ENCODE peak calls at places on chromosomes 6 and 20, in nine cellular contexts. One of them, this sample, is unnamed.

GRCh38 chr20:16444056-16444777 is 129.0 kb downstream of the KIF16B start:
- DNase-seq in AG04450: no peak
- DNase-seq in iPS DF 6.9: no peak
- DNase-seq in HFF-Myc: no peak
- DNase-seq in fibroblast of villous mesenchyme: peak
- DNase-seq in skeletal muscle cell: no peak
- DNase-seq in upper lobe of right lung: no peak
- DNase-seq in RWPE2: no peak
- DNase-seq in CD8-positive, alpha-beta memory T cell: no peak
- DNase-seq in this sample: no peak

GRCh38 chr6:4568138-4568537 is 208.1 kb upstream of the CDYL start:
- DNase-seq in HFF-Myc: no peak
- DNase-seq in iPS DF 6.9: no peak
- DNase-seq in AG04450: no peak
- DNase-seq in CD8-positive, alpha-beta memory T cell: no peak
- DNase-seq in RWPE2: no peak
- DNase-seq in upper lobe of right lung: no peak
- DNase-seq in fibroblast of villous mesenchyme: no peak
- DNase-seq in skeletal muscle cell: no peak
- DNase-seq in this sample: no peak

GRCh38 chr20:42475773-42476172 is 713.9 kb downstream of the PTPRT start:
- DNase-seq in CD8-positive, alpha-beta memory T cell: no peak
- DNase-seq in AG04450: no peak
- DNase-seq in skeletal muscle cell: no peak
- DNase-seq in fibroblast of villous mesenchyme: no peak
- DNase-seq in iPS DF 6.9: no peak
- DNase-seq in HFF-Myc: no peak
- DNase-seq in upper lobe of right lung: no peak
- DNase-seq in RWPE2: no peak
- DNase-seq in this sample: no peak

GRCh38 chr20:2873747-2874041 is 413 bp downstream of the PTPRA start:
- DNase-seq in HFF-Myc: no peak
- DNase-seq in RWPE2: no peak
- DNase-seq in fibroblast of villous mesenchyme: peak
- DNase-seq in iPS DF 6.9: peak
- DNase-seq in upper lobe of right lung: peak
- DNase-seq in skeletal muscle cell: no peak
- DNase-seq in AG04450: no peak
- DNase-seq in CD8-positive, alpha-beta memory T cell: peak
- DNase-seq in this sample: no peak

GRCh38 chr6:7107578-7108195 is at the start of gene RREB1:
- DNase-seq in HFF-Myc: no peak
- DNase-seq in skeletal muscle cell: no peak
- DNase-seq in iPS DF 6.9: no peak
- DNase-seq in AG04450: no peak
- DNase-seq in RWPE2: no peak
- DNase-seq in upper lobe of right lung: peak
- DNase-seq in CD8-positive, alpha-beta memory T cell: peak
- DNase-seq in fibroblast of villous mesenchyme: peak
- DNase-seq in this sample: no peak

GRCh38 chr6:108156180-108156937 is 9.5 kb upstream of the NR2E1 start:
- DNase-seq in AG04450: no peak
- DNase-seq in upper lobe of right lung: no peak
- DNase-seq in HFF-Myc: no peak
- DNase-seq in iPS DF 6.9: no peak
- DNase-seq in skeletal muscle cell: no peak
- DNase-seq in RWPE2: no peak
- DNase-seq in CD8-positive, alpha-beta memory T cell: no peak
- DNase-seq in fibroblast of villous mesenchyme: no peak
- DNase-seq in this sample: no peak

GRCh38 chr20:22341508-22341907 is 242.9 kb downstream of the FOXA2 start:
- DNase-seq in HFF-Myc: no peak
- DNase-seq in CD8-positive, alpha-beta memory T cell: no peak
- DNase-seq in AG04450: no peak
- DNase-seq in skeletal muscle cell: peak
- DNase-seq in upper lobe of right lung: no peak
- DNase-seq in iPS DF 6.9: no peak
- DNase-seq in fibroblast of villous mesenchyme: peak
- DNase-seq in RWPE2: no peak
- DNase-seq in this sample: no peak

GRCh38 chr6:116206231-116206903 is 47.5 kb downstream of the TSPYL4 start:
- DNase-seq in skeletal muscle cell: no peak
- DNase-seq in upper lobe of right lung: no peak
- DNase-seq in CD8-positive, alpha-beta memory T cell: no peak
- DNase-seq in RWPE2: no peak
- DNase-seq in fibroblast of villous mesenchyme: peak
- DNase-seq in AG04450: no peak
- DNase-seq in iPS DF 6.9: no peak
- DNase-seq in HFF-Myc: no peak
- DNase-seq in this sample: no peak

GRCh38 chr6:167341665-167342655 is 17.1 kb downstream of the TTLL2 start:
- DNase-seq in iPS DF 6.9: no peak
- DNase-seq in RWPE2: no peak
- DNase-seq in AG04450: no peak
- DNase-seq in upper lobe of right lung: no peak
- DNase-seq in CD8-positive, alpha-beta memory T cell: no peak
- DNase-seq in skeletal muscle cell: no peak
- DNase-seq in HFF-Myc: no peak
- DNase-seq in fibroblast of villous mesenchyme: no peak
- DNase-seq in this sample: no peak

GRCh38 chr6:166625356-166625755 is 1.7 kb downstream of the RPS6KA2 start:
- DNase-seq in upper lobe of right lung: no peak
- DNase-seq in CD8-positive, alpha-beta memory T cell: no peak
- DNase-seq in RWPE2: no peak
- DNase-seq in iPS DF 6.9: no peak
- DNase-seq in HFF-Myc: no peak
- DNase-seq in AG04450: no peak
- DNase-seq in skeletal muscle cell: peak
- DNase-seq in fibroblast of villous mesenchyme: peak
- DNase-seq in this sample: peak

GRCh38 chr6:65787787-65788186 is 80.8 kb upstream of the EYS start:
- DNase-seq in upper lobe of right lung: no peak
- DNase-seq in HFF-Myc: no peak
- DNase-seq in skeletal muscle cell: no peak
- DNase-seq in iPS DF 6.9: no peak
- DNase-seq in fibroblast of villous mesenchyme: no peak
- DNase-seq in CD8-positive, alpha-beta memory T cell: no peak
- DNase-seq in RWPE2: no peak
- DNase-seq in AG04450: no peak
- DNase-seq in this sample: no peak

GRCh38 chr20:36919715-36920333 is 31.7 kb downstream of the SAMHD1 start:
- DNase-seq in RWPE2: no peak
- DNase-seq in CD8-positive, alpha-beta memory T cell: peak
- DNase-seq in fibroblast of villous mesenchyme: peak
- DNase-seq in skeletal muscle cell: peak
- DNase-seq in upper lobe of right lung: no peak
- DNase-seq in HFF-Myc: peak
- DNase-seq in AG04450: peak
- DNase-seq in iPS DF 6.9: peak
- DNase-seq in this sample: peak

GRCh38 chr6:129695373-129696027 is 14.5 kb downstream of the ARHGAP18 start:
- DNase-seq in fibroblast of villous mesenchyme: no peak
- DNase-seq in RWPE2: no peak
- DNase-seq in iPS DF 6.9: no peak
- DNase-seq in skeletal muscle cell: no peak
- DNase-seq in CD8-positive, alpha-beta memory T cell: no peak
- DNase-seq in HFF-Myc: no peak
- DNase-seq in AG04450: no peak
- DNase-seq in upper lobe of right lung: no peak
- DNase-seq in this sample: no peak

DNA sequence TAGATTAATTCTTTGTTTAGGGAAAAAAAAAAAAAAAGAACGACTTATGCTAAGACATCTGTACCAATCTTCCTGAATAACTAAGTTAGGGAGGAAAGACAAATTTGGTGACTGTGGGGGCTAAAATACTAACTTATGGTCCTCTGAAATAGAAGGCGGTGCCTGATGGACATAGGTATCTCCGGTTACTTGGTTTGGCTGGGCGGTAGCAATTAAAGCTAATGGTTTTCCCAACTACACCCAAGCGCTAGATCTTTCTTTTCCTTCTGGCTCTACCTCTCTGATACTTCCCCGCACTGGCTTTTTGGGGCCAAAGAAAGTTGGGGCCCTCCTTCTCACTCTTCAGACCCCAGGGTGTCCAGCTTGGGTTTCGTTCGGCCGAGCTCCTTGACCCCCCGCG is 1.0 kb upstream of the RBM24 start:
- DNase-seq in iPS DF 6.9: no peak
- DNase-seq in fibroblast of villous mesenchyme: no peak
- DNase-seq in CD8-positive, alpha-beta memory T cell: no peak
- DNase-seq in RWPE2: no peak
- DNase-seq in upper lobe of right lung: no peak
- DNase-seq in HFF-Myc: no peak
- DNase-seq in AG04450: no peak
- DNase-seq in skeletal muscle cell: no peak
- DNase-seq in this sample: no peak
- H3K4me3 ChIP-seq in iPS DF 6.9: peak
- H3K4me3 ChIP-seq in fibroblast of villous mesenchyme: peak
- H3K4me3 ChIP-seq in CD8-positive, alpha-beta memory T cell: no peak
- H3K4me3 ChIP-seq in RWPE2: no peak
- H3K4me3 ChIP-seq in upper lobe of right lung: no peak
- H3K4me3 ChIP-seq in HFF-Myc: peak
- H3K4me3 ChIP-seq in AG04450: no peak
- H3K4me3 ChIP-seq in skeletal muscle cell: peak
- H3K4me3 ChIP-seq in this sample: peak

GRCh38 chr6:43339168-43339567 is 30.3 kb downstream of the ZNF318 start:
- DNase-seq in iPS DF 6.9: no peak
- DNase-seq in fibroblast of villous mesenchyme: no peak
- DNase-seq in HFF-Myc: no peak
- DNase-seq in skeletal muscle cell: no peak
- DNase-seq in AG04450: no peak
- DNase-seq in upper lobe of right lung: no peak
- DNase-seq in RWPE2: no peak
- DNase-seq in CD8-positive, alpha-beta memory T cell: no peak
- DNase-seq in this sample: no peak
- H3K4me3 ChIP-seq in iPS DF 6.9: no peak
- H3K4me3 ChIP-seq in fibroblast of villous mesenchyme: no peak
- H3K4me3 ChIP-seq in HFF-Myc: no peak
- H3K4me3 ChIP-seq in skeletal muscle cell: no peak
- H3K4me3 ChIP-seq in AG04450: no peak
- H3K4me3 ChIP-seq in upper lobe of right lung: no peak
- H3K4me3 ChIP-seq in RWPE2: no peak
- H3K4me3 ChIP-seq in CD8-positive, alpha-beta memory T cell: no peak
- H3K4me3 ChIP-seq in this sample: no peak

GRCh38 chr6:35453236-35453635 is 1.1 kb downstream of the FANCE start:
- DNase-seq in AG04450: no peak
- DNase-seq in upper lobe of right lung: no peak
- DNase-seq in RWPE2: no peak
- DNase-seq in CD8-positive, alpha-beta memory T cell: no peak
- DNase-seq in HFF-Myc: no peak
- DNase-seq in skeletal muscle cell: no peak
- DNase-seq in fibroblast of villous mesenchyme: peak
- DNase-seq in iPS DF 6.9: no peak
- DNase-seq in this sample: no peak

GRCh38 chr6:35452186-35453090 is at the start of gene FANCE:
- DNase-seq in RWPE2: peak
- DNase-seq in upper lobe of right lung: peak
- DNase-seq in HFF-Myc: no peak
- DNase-seq in skeletal muscle cell: peak
- DNase-seq in iPS DF 6.9: no peak
- DNase-seq in AG04450: peak
- DNase-seq in CD8-positive, alpha-beta memory T cell: peak
- DNase-seq in fibroblast of villous mesenchyme: peak
- DNase-seq in this sample: peak

GRCh38 chr6:35454843-35455110 is 2.6 kb downstream of the FANCE start:
- DNase-seq in AG04450: no peak
- DNase-seq in RWPE2: no peak
- DNase-seq in skeletal muscle cell: no peak
- DNase-seq in fibroblast of villous mesenchyme: no peak
- DNase-seq in HFF-Myc: no peak
- DNase-seq in upper lobe of right lung: no peak
- DNase-seq in iPS DF 6.9: no peak
- DNase-seq in CD8-positive, alpha-beta memory T cell: no peak
- DNase-seq in this sample: no peak

GRCh38 chr6:35449287-35449881 is 2.8 kb upstream of the FANCE start:
- DNase-seq in CD8-positive, alpha-beta memory T cell: peak
- DNase-seq in RWPE2: no peak
- DNase-seq in HFF-Myc: no peak
- DNase-seq in iPS DF 6.9: no peak
- DNase-seq in AG04450: peak
- DNase-seq in upper lobe of right lung: no peak
- DNase-seq in fibroblast of villous mesenchyme: peak
- DNase-seq in skeletal muscle cell: no peak
- DNase-seq in this sample: no peak

DNA sequence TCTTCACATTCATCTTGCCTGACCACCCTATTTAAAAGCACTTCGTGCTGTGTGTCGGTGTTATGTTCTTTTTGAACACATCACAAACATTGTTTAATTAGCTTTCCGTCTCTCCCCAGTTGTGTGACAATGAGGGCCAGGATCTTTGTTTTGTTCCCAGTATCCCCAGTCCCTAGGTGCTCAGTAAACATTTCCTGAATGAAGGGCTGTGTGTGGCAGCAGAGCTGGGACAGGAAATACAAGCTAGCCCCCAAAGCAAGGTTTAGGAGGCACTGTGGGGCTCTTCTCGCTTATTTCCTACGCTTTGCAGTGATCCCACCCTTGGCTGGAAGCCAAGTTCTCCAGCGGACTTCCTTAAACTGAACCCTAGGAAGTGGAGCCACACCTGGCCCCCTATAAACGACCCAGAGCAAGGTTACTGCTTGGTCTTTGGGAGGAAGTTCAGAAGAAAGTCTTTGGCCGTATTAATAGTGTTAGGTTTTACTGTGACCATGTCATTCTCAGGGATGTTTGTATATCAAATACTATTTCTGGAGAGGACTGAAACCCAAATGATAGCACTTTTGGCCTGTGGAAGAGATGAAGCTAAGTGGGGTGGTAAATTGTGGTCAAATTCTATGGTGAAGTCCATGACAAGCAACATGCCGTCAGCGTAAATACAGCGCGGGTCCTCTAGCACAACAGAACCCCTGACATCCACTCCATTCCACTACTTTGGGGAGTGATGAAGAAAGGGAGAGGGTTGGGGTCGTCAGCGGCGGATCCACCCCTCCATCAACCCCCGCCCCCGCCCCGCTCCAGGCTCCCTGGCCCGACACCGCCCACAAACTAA is 568 bp upstream of the FANCE start:
- DNase-seq in fibroblast of villous mesenchyme: no peak
- DNase-seq in AG04450: no peak
- DNase-seq in RWPE2: no peak
- DNase-seq in CD8-positive, alpha-beta memory T cell: no peak
- DNase-seq in upper lobe of right lung: no peak
- DNase-seq in skeletal muscle cell: no peak
- DNase-seq in HFF-Myc: no peak
- DNase-seq in iPS DF 6.9: no peak
- DNase-seq in this sample: no peak
- H3K4me3 ChIP-seq in fibroblast of villous mesenchyme: peak
- H3K4me3 ChIP-seq in AG04450: peak
- H3K4me3 ChIP-seq in RWPE2: peak
- H3K4me3 ChIP-seq in CD8-positive, alpha-beta memory T cell: peak
- H3K4me3 ChIP-seq in upper lobe of right lung: peak
- H3K4me3 ChIP-seq in skeletal muscle cell: peak
- H3K4me3 ChIP-seq in HFF-Myc: peak
- H3K4me3 ChIP-seq in iPS DF 6.9: no peak
- H3K4me3 ChIP-seq in this sample: peak

DNA sequence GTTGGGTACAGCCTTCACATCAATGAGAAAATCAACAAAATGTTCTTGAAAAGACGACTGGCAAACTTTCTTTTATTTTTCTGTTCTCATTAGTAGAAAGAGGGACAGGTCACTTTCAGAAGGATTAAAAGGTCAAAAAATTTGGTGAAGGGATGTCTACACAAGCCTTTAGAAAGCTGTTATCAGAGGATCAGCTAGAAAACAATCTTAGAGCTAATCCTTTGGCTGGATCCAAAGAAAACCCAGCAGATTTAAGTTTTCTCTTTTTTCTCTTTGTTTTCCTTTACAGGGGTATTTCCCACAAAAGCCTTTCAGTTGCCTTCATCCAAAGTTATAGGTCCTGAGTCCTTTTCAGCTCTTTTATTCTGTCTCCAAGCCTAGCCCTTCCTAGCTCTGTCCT is 57.3 kb upstream of the EDN1 start:
- DNase-seq in HFF-Myc: no peak
- DNase-seq in skeletal muscle cell: no peak
- DNase-seq in CD8-positive, alpha-beta memory T cell: no peak
- DNase-seq in AG04450: no peak
- DNase-seq in upper lobe of right lung: no peak
- DNase-seq in iPS DF 6.9: no peak
- DNase-seq in RWPE2: no peak
- DNase-seq in fibroblast of villous mesenchyme: no peak
- DNase-seq in this sample: no peak
- H3K4me3 ChIP-seq in HFF-Myc: no peak
- H3K4me3 ChIP-seq in skeletal muscle cell: no peak
- H3K4me3 ChIP-seq in CD8-positive, alpha-beta memory T cell: peak
- H3K4me3 ChIP-seq in AG04450: no peak
- H3K4me3 ChIP-seq in upper lobe of right lung: no peak
- H3K4me3 ChIP-seq in iPS DF 6.9: no peak
- H3K4me3 ChIP-seq in RWPE2: no peak
- H3K4me3 ChIP-seq in fibroblast of villous mesenchyme: no peak
- H3K4me3 ChIP-seq in this sample: no peak

This sample was measured in astrocyte of the cerebellum.